ENCODE peak calls at places on chromosomes 12 and 14, in nine cellular contexts. One of them, this sample, is unnamed.
A peak's percentile ranks its signal among the peaks of the same experiment; 100 is the strongest.

GRCh38 chr12:116727261-116727660 is 10.6 kb downstream of the SPRING1 start:
- DNase-seq in neural progenitor cell: no peak
- DNase-seq in fibroblast of mammary gland: no peak
- DNase-seq in CD4-positive, alpha-beta T cell: no peak
- DNase-seq in transverse colon: no peak
- DNase-seq in suprapubic skin: no peak
- DNase-seq in ovary: no peak
- DNase-seq in hepatocyte: no peak
- DNase-seq in A549: no peak
- DNase-seq in this sample: no peak

GRCh38 chr12:105141320-105141918 is 33.9 kb downstream of the WASHC4 start:
- DNase-seq in CD4-positive, alpha-beta T cell: no peak
- DNase-seq in transverse colon: no peak
- DNase-seq in ovary: no peak
- DNase-seq in fibroblast of mammary gland: no peak
- DNase-seq in A549: no peak
- DNase-seq in suprapubic skin: no peak
- DNase-seq in neural progenitor cell: no peak
- DNase-seq in hepatocyte: no peak
- DNase-seq in this sample: no peak

GRCh38 chr12:45401008-45401407 is 185.1 kb downstream of the ANO6 start:
- DNase-seq in A549: no peak
- DNase-seq in CD4-positive, alpha-beta T cell: no peak
- DNase-seq in suprapubic skin: no peak
- DNase-seq in transverse colon: no peak
- DNase-seq in neural progenitor cell: no peak
- DNase-seq in ovary: no peak
- DNase-seq in hepatocyte: no peak
- DNase-seq in fibroblast of mammary gland: no peak
- DNase-seq in this sample: no peak

GRCh38 chr14:66137076-66137475 is 349.1 kb upstream of the CCDC196 start:
- DNase-seq in CD4-positive, alpha-beta T cell: no peak
- DNase-seq in neural progenitor cell: no peak
- DNase-seq in suprapubic skin: no peak
- DNase-seq in A549: no peak
- DNase-seq in transverse colon: no peak
- DNase-seq in fibroblast of mammary gland: no peak
- DNase-seq in ovary: no peak
- DNase-seq in hepatocyte: peak; percentile 15
- DNase-seq in this sample: no peak

GRCh38 chr12:68067762-68068376 is 78.6 kb downstream of the IFNG-AS1 start:
- DNase-seq in hepatocyte: no peak
- DNase-seq in CD4-positive, alpha-beta T cell: no peak
- DNase-seq in neural progenitor cell: no peak
- DNase-seq in fibroblast of mammary gland: peak; percentile 0
- DNase-seq in suprapubic skin: no peak
- DNase-seq in ovary: no peak
- DNase-seq in A549: peak; percentile 3
- DNase-seq in transverse colon: no peak
- DNase-seq in this sample: no peak

GRCh38 chr12:4421590-4422031 is 24.0 kb downstream of the FGF6 start:
- DNase-seq in suprapubic skin: no peak
- DNase-seq in hepatocyte: peak; percentile 70
- DNase-seq in CD4-positive, alpha-beta T cell: no peak
- DNase-seq in transverse colon: no peak
- DNase-seq in ovary: no peak
- DNase-seq in neural progenitor cell: peak; percentile 83
- DNase-seq in A549: peak; percentile 57
- DNase-seq in fibroblast of mammary gland: peak; percentile 45
- DNase-seq in this sample: no peak

GRCh38 chr12:106082216-106083175 is 56.3 kb downstream of the NUAK1 start:
- DNase-seq in neural progenitor cell: no peak
- DNase-seq in ovary: no peak
- DNase-seq in fibroblast of mammary gland: no peak
- DNase-seq in A549: no peak
- DNase-seq in CD4-positive, alpha-beta T cell: no peak
- DNase-seq in transverse colon: no peak
- DNase-seq in suprapubic skin: no peak
- DNase-seq in hepatocyte: no peak
- DNase-seq in this sample: no peak

GRCh38 chr12:58496411-58496810 is 423.9 kb downstream of the LRIG3 start:
- DNase-seq in fibroblast of mammary gland: no peak
- DNase-seq in ovary: no peak
- DNase-seq in neural progenitor cell: no peak
- DNase-seq in suprapubic skin: no peak
- DNase-seq in A549: no peak
- DNase-seq in hepatocyte: no peak
- DNase-seq in CD4-positive, alpha-beta T cell: no peak
- DNase-seq in transverse colon: no peak
- DNase-seq in this sample: no peak

GRCh38 chr12:44457465-44457864 is 418.6 kb downstream of the NELL2 start:
- DNase-seq in A549: no peak
- DNase-seq in hepatocyte: no peak
- DNase-seq in fibroblast of mammary gland: no peak
- DNase-seq in ovary: no peak
- DNase-seq in suprapubic skin: no peak
- DNase-seq in neural progenitor cell: peak; percentile 7
- DNase-seq in transverse colon: no peak
- DNase-seq in CD4-positive, alpha-beta T cell: no peak
- DNase-seq in this sample: no peak

GRCh38 chr12:64571346-64571745 is 38.9 kb upstream of the RASSF3 start:
- DNase-seq in fibroblast of mammary gland: no peak
- DNase-seq in ovary: no peak
- DNase-seq in suprapubic skin: no peak
- DNase-seq in neural progenitor cell: no peak
- DNase-seq in hepatocyte: no peak
- DNase-seq in A549: no peak
- DNase-seq in transverse colon: peak; percentile 16
- DNase-seq in CD4-positive, alpha-beta T cell: no peak
- DNase-seq in this sample: no peak
- TF ChIP-seq CTCF in fibroblast of mammary gland: no peak
- TF ChIP-seq CTCF in ovary: no peak
- TF ChIP-seq CTCF in suprapubic skin: no peak
- TF ChIP-seq CTCF in neural progenitor cell: no peak
- TF ChIP-seq CTCF in hepatocyte: no peak
- TF ChIP-seq CTCF in A549: no peak
- TF ChIP-seq CTCF in transverse colon: no peak
- TF ChIP-seq CTCF in CD4-positive, alpha-beta T cell: no peak
- TF ChIP-seq CTCF in this sample: no peak

DNA sequence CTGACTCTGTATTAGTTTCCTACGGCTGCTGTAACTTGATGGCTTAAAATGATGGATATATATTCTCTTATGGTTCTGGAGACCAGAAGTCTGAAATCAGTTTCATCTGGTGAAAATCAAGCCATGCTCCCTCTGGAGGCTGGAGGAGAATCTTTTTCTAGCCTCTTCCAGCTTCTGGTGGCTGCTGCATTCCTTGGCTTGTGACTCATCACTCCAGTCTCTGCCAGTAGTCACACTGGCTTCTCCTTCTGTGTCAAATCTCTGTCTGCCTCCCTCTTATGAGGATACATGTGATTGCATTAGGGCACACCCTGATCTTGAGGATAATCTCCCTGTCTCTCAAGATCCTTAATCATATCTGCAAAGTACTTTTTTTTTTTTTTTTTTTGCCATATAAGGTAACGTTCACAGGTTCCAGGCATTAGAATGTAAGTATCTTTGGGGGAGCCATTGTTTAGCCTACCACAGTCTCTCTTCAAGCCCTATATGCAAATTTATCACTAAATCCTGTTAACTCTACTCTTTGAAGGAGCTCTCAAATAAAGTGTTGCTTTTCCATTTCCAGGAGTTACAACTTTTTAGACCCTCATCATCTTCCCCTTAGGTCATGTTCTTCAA is 17.8 kb downstream of the DNAL1 start:
- DNase-seq in neural progenitor cell: peak; percentile 15
- DNase-seq in fibroblast of mammary gland: peak; percentile 95
- DNase-seq in suprapubic skin: peak; percentile 64
- DNase-seq in transverse colon: no peak
- DNase-seq in A549: peak; percentile 53
- DNase-seq in hepatocyte: peak; percentile 68
- DNase-seq in ovary: no peak
- DNase-seq in CD4-positive, alpha-beta T cell: no peak
- DNase-seq in this sample: no peak
- TF ChIP-seq CTCF in neural progenitor cell: no peak
- TF ChIP-seq CTCF in fibroblast of mammary gland: peak; percentile 80
- TF ChIP-seq CTCF in suprapubic skin: peak; percentile 29
- TF ChIP-seq CTCF in transverse colon: peak; percentile 10
- TF ChIP-seq CTCF in A549: peak; percentile 52
- TF ChIP-seq CTCF in hepatocyte: peak; percentile 22
- TF ChIP-seq CTCF in ovary: no peak
- TF ChIP-seq CTCF in CD4-positive, alpha-beta T cell: no peak
- TF ChIP-seq CTCF in this sample: no peak

DNA sequence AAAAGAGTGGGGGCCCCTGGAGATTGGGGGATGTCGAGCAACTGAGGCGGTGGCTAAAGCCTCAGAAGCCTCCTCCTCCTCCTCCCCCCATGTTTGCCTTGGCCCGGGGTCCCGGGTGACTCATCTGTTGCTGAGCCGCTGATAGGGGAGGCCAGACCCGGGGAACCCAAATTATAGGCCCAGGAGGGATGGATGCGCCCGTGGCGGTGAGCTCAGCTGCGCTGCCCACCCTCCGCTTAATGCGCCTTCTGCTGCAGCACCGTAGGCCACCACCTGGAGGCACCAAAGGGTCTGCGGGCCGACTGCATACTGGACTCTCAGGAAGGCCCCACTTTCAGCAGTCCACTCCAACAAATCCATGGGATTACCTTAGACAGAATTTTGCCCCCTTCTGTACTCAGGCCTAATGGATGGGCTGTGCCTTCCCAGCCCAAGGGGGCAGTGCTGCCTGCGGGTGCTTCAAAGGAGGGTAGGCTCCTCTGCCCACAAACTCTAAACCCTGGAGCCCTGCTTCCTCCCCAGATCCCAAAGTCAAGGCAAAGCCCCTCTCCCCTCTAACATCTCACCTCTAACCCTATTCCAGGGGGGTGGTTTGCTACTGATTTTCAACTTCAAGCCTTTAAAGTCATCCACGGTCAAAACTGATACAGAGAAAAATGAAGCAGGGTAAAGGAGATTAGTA is 2.6 kb upstream of the WNT10B start:
- DNase-seq in CD4-positive, alpha-beta T cell: no peak
- DNase-seq in neural progenitor cell: peak; percentile 79
- DNase-seq in suprapubic skin: no peak
- DNase-seq in ovary: peak; percentile 61
- DNase-seq in hepatocyte: peak; percentile 71
- DNase-seq in transverse colon: no peak
- DNase-seq in fibroblast of mammary gland: peak; percentile 44
- DNase-seq in A549: no peak
- DNase-seq in this sample: no peak
- TF ChIP-seq CTCF in CD4-positive, alpha-beta T cell: peak; percentile 69
- TF ChIP-seq CTCF in neural progenitor cell: peak; percentile 66
- TF ChIP-seq CTCF in suprapubic skin: peak; percentile 45
- TF ChIP-seq CTCF in ovary: no peak
- TF ChIP-seq CTCF in hepatocyte: peak; percentile 50
- TF ChIP-seq CTCF in transverse colon: peak; percentile 71
- TF ChIP-seq CTCF in fibroblast of mammary gland: peak; percentile 53
- TF ChIP-seq CTCF in A549: peak; percentile 19
- TF ChIP-seq CTCF in this sample: peak; percentile 86

GRCh38 chr12:131060011-131060703 is 106.5 kb downstream of the ADGRD1 start:
- DNase-seq in CD4-positive, alpha-beta T cell: no peak
- DNase-seq in neural progenitor cell: no peak
- DNase-seq in A549: no peak
- DNase-seq in fibroblast of mammary gland: no peak
- DNase-seq in hepatocyte: no peak
- DNase-seq in transverse colon: no peak
- DNase-seq in ovary: peak; percentile 24
- DNase-seq in suprapubic skin: peak; percentile 43
- DNase-seq in this sample: no peak

GRCh38 chr12:131056626-131057025 is 102.9 kb downstream of the ADGRD1 start:
- DNase-seq in ovary: no peak
- DNase-seq in hepatocyte: no peak
- DNase-seq in transverse colon: no peak
- DNase-seq in CD4-positive, alpha-beta T cell: no peak
- DNase-seq in fibroblast of mammary gland: no peak
- DNase-seq in neural progenitor cell: no peak
- DNase-seq in A549: no peak
- DNase-seq in suprapubic skin: no peak
- DNase-seq in this sample: no peak

GRCh38 chr12:131057211-131057721 is 103.6 kb downstream of the ADGRD1 start:
- DNase-seq in suprapubic skin: no peak
- DNase-seq in transverse colon: no peak
- DNase-seq in fibroblast of mammary gland: no peak
- DNase-seq in CD4-positive, alpha-beta T cell: no peak
- DNase-seq in A549: no peak
- DNase-seq in hepatocyte: no peak
- DNase-seq in ovary: peak; percentile 21
- DNase-seq in neural progenitor cell: no peak
- DNase-seq in this sample: no peak

GRCh38 chr12:131057722-131058515 is 104.2 kb downstream of the ADGRD1 start:
- DNase-seq in hepatocyte: no peak
- DNase-seq in A549: no peak
- DNase-seq in suprapubic skin: no peak
- DNase-seq in transverse colon: no peak
- DNase-seq in fibroblast of mammary gland: no peak
- DNase-seq in ovary: no peak
- DNase-seq in neural progenitor cell: no peak
- DNase-seq in CD4-positive, alpha-beta T cell: no peak
- DNase-seq in this sample: no peak

DNA sequence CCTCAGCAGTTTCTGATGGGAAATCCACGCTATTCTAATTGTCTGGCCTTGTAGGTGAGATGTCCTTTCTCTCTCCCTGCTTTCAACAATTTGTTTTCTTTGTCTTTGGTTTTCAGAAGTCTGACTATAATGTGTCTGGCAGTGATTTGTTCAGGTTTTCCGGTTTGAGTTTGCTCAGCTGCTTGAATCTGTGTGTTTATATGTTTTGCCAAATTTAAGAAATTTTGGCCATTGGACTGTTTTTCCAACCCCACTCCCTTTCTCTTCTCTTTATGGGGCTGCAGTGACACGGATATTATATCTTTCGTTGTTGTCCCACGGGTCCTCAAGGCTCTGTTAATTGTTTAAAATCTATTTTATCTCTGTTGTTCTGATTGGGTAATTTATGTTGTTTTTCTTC is 105.0 kb downstream of the ADGRD1 start:
- DNase-seq in fibroblast of mammary gland: no peak
- DNase-seq in transverse colon: no peak
- DNase-seq in neural progenitor cell: no peak
- DNase-seq in ovary: no peak
- DNase-seq in A549: no peak
- DNase-seq in hepatocyte: no peak
- DNase-seq in CD4-positive, alpha-beta T cell: no peak
- DNase-seq in suprapubic skin: no peak
- DNase-seq in this sample: no peak
- TF ChIP-seq CTCF in fibroblast of mammary gland: no peak
- TF ChIP-seq CTCF in transverse colon: no peak
- TF ChIP-seq CTCF in neural progenitor cell: no peak
- TF ChIP-seq CTCF in ovary: no peak
- TF ChIP-seq CTCF in A549: no peak
- TF ChIP-seq CTCF in hepatocyte: no peak
- TF ChIP-seq CTCF in CD4-positive, alpha-beta T cell: no peak
- TF ChIP-seq CTCF in suprapubic skin: no peak
- TF ChIP-seq CTCF in this sample: no peak

This sample was measured in CD14-positive monocyte.